ENCODE peak calls at places on chromosomes 16 and 17, in seven cellular contexts. B, O, K, M, C, F and G are unnamed samples.

GRCh38 chr16:71436473-71436872 is 5.4 kb downstream of the TLE7 start:
- DNase-seq in B (no peak), O (no peak), K (no peak), M (no peak), C (no peak), F (no peak), G (no peak)

GRCh38 chr17:70353408-70354092 is 184.2 kb downstream of the KCNJ2 start:
- DNase-seq in B (no peak), O (no peak), K (no peak), M (no peak), C (no peak), F (no peak), G (no peak)

GRCh38 chr17:27667656-27668487 is 36.9 kb downstream of the LGALS9 start:
- DNase-seq in B (no peak), O (no peak), K (no peak), M (no peak), C (no peak), F (no peak), G (no peak)

GRCh38 chr17:73990290-73990689 is 213.2 kb upstream of the RPL38 start:
- DNase-seq in B (no peak), O (no peak), K (no peak), M (no peak), C (no peak), F (no peak), G (no peak)

GRCh38 chr17:1090454-1091189 is 89.2 kb downstream of the ABR start:
- DNase-seq in B (no peak), O (no peak), K (no peak), M (no peak), C (no peak), F (no peak), G (peak)

GRCh38 chr17:73341350-73342056 is 29.7 kb upstream of the CDC42EP4 start:
- DNase-seq in B (no peak), O (no peak), K (no peak), M (no peak), C (no peak), F (no peak), G (no peak)

GRCh38 chr16:27795992-27796614 is 246.2 kb downstream of the KATNIP start:
- DNase-seq in B (peak), O (no peak), K (peak), M (no peak), C (peak), F (no peak), G (peak)

GRCh38 chr16:81738831-81739496 is 40.1 kb upstream of the PLCG2 start:
- DNase-seq in B (no peak), O (no peak), K (peak), M (no peak), C (no peak), F (no peak), G (peak)

GRCh38 chr16:65770752-65771151 is 595.7 kb upstream of the CDH5 start:
- DNase-seq in B (no peak), O (no peak), K (no peak), M (no peak), C (no peak), F (no peak), G (no peak)

GRCh38 chr16:66426112-66427035 is 721 bp upstream of the BEAN1 start:
- DNase-seq in B (no peak), O (no peak), K (no peak), M (no peak), C (no peak), F (no peak), G (no peak)

GRCh38 chr16:73714976-73715375 is 581.6 kb upstream of the PSMD7 start:
- DNase-seq in B (no peak), O (no peak), K (no peak), M (no peak), C (no peak), F (no peak), G (no peak)